ENCODE peak calls at places on chromosome X, in four cellular contexts. One of them, this sample, is unnamed.

GRCh38 chrX:153608821-153609220 is 9.9 kb upstream of the CCNQ start:
- DNase-seq in coronary artery: no peak
- DNase-seq in fibroblast of lung: peak; percentile 11
- DNase-seq in caudate nucleus: no peak
- DNase-seq in this sample: no peak

GRCh38 chrX:112867570-112867969 is 26.9 kb upstream of the AMOT start:
- DNase-seq in coronary artery: no peak
- DNase-seq in fibroblast of lung: no peak
- DNase-seq in caudate nucleus: no peak
- DNase-seq in this sample: no peak

GRCh38 chrX:69077895-69078455 is 87.3 kb downstream of the PJA1 start:
- DNase-seq in coronary artery: no peak
- DNase-seq in fibroblast of lung: no peak
- DNase-seq in caudate nucleus: no peak
- DNase-seq in this sample: no peak

GRCh38 chrX:53795583-53795982 is 109.1 kb upstream of the HUWE1 start:
- DNase-seq in coronary artery: no peak
- DNase-seq in fibroblast of lung: peak; percentile 1
- DNase-seq in caudate nucleus: no peak
- DNase-seq in this sample: no peak

GRCh38 chrX:2691543-2692220 is 587 bp downstream of the CD99 start:
- DNase-seq in coronary artery: no peak
- DNase-seq in fibroblast of lung: peak; percentile 47
- DNase-seq in caudate nucleus: no peak
- DNase-seq in this sample: no peak

GRCh38 chrX:53305996-53306937 is 24.9 kb upstream of the IQSEC2 start:
- DNase-seq in coronary artery: no peak
- DNase-seq in fibroblast of lung: no peak
- DNase-seq in caudate nucleus: no peak
- DNase-seq in this sample: no peak

GRCh38 chrX:130103605-130104004 is 6.7 kb downstream of the ELF4 start:
- DNase-seq in coronary artery: no peak
- DNase-seq in fibroblast of lung: no peak
- DNase-seq in caudate nucleus: no peak
- DNase-seq in this sample: no peak

GRCh38 chrX:14926471-14926870 is 53.2 kb downstream of the MOSPD2 start:
- DNase-seq in coronary artery: no peak
- DNase-seq in fibroblast of lung: no peak
- DNase-seq in caudate nucleus: no peak
- DNase-seq in this sample: no peak

GRCh38 chrX:69613946-69614345 is 2.0 kb upstream of the EDA start:
- DNase-seq in coronary artery: no peak
- DNase-seq in fibroblast of lung: no peak
- DNase-seq in caudate nucleus: no peak
- DNase-seq in this sample: no peak

GRCh38 chrX:46327229-46328081 is 217.8 kb downstream of the ZNF674 start:
- DNase-seq in coronary artery: no peak
- DNase-seq in fibroblast of lung: peak; percentile 58
- DNase-seq in caudate nucleus: no peak
- DNase-seq in this sample: no peak

GRCh38 chrX:101450951-101451350 is 34.3 kb upstream of the ARMCX4 start:
- DNase-seq in coronary artery: no peak
- DNase-seq in fibroblast of lung: no peak
- DNase-seq in caudate nucleus: no peak
- DNase-seq in this sample: no peak

GRCh38 chrX:100743009-100743615 is 11.2 kb upstream of the SYTL4 start:
- DNase-seq in coronary artery: no peak
- DNase-seq in fibroblast of lung: peak; percentile 48
- DNase-seq in caudate nucleus: no peak
- DNase-seq in this sample: no peak

DNA sequence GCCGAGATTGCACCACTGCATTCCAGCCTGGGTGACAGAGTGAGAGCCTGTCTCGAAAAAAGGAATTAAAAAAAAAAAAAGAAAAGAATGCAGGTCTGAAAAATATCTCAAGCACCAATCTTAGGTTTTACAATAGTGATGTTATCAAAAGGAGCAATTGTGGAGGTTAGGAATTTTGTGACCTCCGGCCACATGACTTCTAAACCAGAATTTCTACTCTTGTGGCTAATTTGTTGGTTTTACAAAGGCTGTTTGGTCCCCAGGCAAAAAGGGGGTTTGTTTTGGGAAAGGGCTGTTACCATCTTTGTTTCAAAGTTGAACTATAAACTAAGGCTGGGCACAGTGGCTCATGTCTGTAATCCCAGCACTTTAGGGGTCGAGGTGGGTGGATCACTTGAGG is 15.4 kb upstream of the ZNF41 start:
- DNase-seq in coronary artery: no peak
- DNase-seq in fibroblast of lung: no peak
- DNase-seq in caudate nucleus: no peak
- DNase-seq in this sample: no peak
- H3K27ac ChIP-seq in coronary artery: no peak overlapping the region
- H3K27ac ChIP-seq in fibroblast of lung: no peak overlapping the region
- H3K27ac ChIP-seq in caudate nucleus: no peak overlapping the region
- H3K27ac ChIP-seq in this sample: no peak overlapping the region

GRCh38 chrX:24282381-24283121 is 31.3 kb downstream of the SUPT20HL2 start:
- DNase-seq in coronary artery: no peak
- DNase-seq in fibroblast of lung: peak; percentile 19
- DNase-seq in caudate nucleus: no peak
- DNase-seq in this sample: no peak
- H3K27ac ChIP-seq in coronary artery: no peak overlapping the region
- H3K27ac ChIP-seq in fibroblast of lung: no peak overlapping the region
- H3K27ac ChIP-seq in caudate nucleus: no peak overlapping the region
- H3K27ac ChIP-seq in this sample: no peak overlapping the region

GRCh38 chrX:39816871-39817731 is 280.7 kb downstream of the BCOR start:
- DNase-seq in coronary artery: no peak
- DNase-seq in fibroblast of lung: peak; percentile 49
- DNase-seq in caudate nucleus: peak; percentile 10
- DNase-seq in this sample: no peak

GRCh38 chrX:39818750-39819149 is 279.0 kb downstream of the BCOR start:
- DNase-seq in coronary artery: no peak
- DNase-seq in fibroblast of lung: no peak
- DNase-seq in caudate nucleus: no peak
- DNase-seq in this sample: no peak

GRCh38 chrX:39815621-39816020 is 282.1 kb downstream of the BCOR start:
- DNase-seq in coronary artery: no peak
- DNase-seq in fibroblast of lung: peak; percentile 24
- DNase-seq in caudate nucleus: no peak
- DNase-seq in this sample: no peak

GRCh38 chrX:39819921-39820849 is 277.6 kb downstream of the BCOR start:
- DNase-seq in coronary artery: no peak
- DNase-seq in fibroblast of lung: no peak
- DNase-seq in caudate nucleus: peak; percentile 4
- DNase-seq in this sample: no peak

DNA sequence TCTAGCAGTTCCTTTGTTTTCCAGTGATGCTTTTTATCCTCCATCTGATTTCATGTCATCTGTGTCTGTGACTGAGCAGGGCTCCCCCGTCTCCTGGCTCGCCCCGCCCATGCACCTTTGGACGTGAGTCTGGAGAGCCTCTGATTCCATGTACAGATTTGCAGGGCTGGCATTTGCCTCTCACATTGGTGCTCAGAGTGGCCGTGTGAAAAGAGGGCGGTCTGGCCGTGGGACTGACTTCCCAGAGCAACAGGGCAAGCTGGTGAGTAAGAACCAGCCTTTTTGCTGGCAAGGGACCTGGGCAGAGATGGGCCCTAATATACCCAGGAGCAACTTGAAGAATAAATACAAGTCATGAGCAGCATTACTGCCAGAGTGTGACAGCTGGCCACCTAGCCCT is 279.7 kb downstream of the BCOR start:
- DNase-seq in coronary artery: peak; percentile 78
- DNase-seq in fibroblast of lung: no peak
- DNase-seq in caudate nucleus: no peak
- DNase-seq in this sample: no peak
- H3K27ac ChIP-seq in coronary artery: peak overlapping the region; percentile 60
- H3K27ac ChIP-seq in fibroblast of lung: no peak overlapping the region
- H3K27ac ChIP-seq in caudate nucleus: no peak overlapping the region
- H3K27ac ChIP-seq in this sample: no peak overlapping the region

DNA sequence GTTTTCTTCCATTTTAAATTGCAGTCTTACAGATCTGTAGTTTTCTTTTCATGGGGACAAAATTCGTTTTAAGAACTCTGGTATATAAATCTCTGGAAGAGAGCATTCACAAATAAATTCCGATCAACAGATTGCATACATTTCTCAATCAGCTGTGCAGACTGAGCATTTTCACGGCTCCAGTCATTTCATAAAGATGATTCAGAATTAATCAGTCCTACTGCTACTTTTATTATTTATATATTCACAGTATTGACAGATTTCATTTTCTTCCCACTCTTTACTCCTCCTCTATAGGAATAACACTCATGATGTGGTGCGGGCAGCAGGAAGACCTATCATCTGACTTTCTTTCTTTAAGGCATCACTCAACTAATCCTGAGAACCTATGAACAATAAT is 535.0 kb upstream of the FTHL17 start:
- DNase-seq in coronary artery: no peak
- DNase-seq in fibroblast of lung: no peak
- DNase-seq in caudate nucleus: no peak
- DNase-seq in this sample: no peak
- H3K27ac ChIP-seq in coronary artery: no peak overlapping the region
- H3K27ac ChIP-seq in fibroblast of lung: no peak overlapping the region
- H3K27ac ChIP-seq in caudate nucleus: no peak overlapping the region
- H3K27ac ChIP-seq in this sample: no peak overlapping the region

DNA sequence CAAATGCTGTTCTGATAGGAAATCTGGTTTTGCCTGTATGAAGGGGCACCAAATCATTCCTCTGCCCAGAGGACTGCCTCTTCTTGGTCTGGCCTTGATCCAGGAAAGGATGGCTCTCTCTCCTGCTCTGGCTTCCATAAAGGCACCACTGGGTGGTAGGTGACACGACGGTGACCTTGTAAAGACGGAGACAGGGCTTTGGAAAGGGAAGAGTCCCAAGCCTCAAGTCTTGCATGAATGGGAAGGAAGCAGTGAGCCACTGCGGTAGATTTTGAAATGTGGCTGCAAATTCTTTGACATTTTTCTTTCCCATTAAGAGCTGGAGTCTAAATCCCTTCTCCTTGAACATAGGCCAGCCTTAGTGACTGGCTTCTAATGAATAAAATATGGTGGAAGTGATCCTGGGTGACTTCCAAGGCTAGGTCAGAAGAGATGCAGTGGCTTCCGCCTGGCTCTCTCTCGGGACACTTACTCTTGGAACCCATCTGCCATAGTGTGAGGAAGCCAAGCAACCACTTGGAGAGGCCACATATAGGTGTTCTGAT is 347.4 kb downstream of the BCOR start:
- DNase-seq in coronary artery: no peak
- DNase-seq in fibroblast of lung: no peak
- DNase-seq in caudate nucleus: no peak
- DNase-seq in this sample: no peak
- H3K27ac ChIP-seq in coronary artery: peak overlapping the region; percentile 64
- H3K27ac ChIP-seq in fibroblast of lung: no peak overlapping the region
- H3K27ac ChIP-seq in caudate nucleus: no peak overlapping the region
- H3K27ac ChIP-seq in this sample: no peak overlapping the region

GRCh38 chrX:13414006-13414647 is 94.3 kb upstream of the ATXN3L start:
- DNase-seq in coronary artery: no peak
- DNase-seq in fibroblast of lung: no peak
- DNase-seq in caudate nucleus: no peak
- DNase-seq in this sample: no peak

GRCh38 chrX:13415551-13415950 is 95.7 kb upstream of the ATXN3L start:
- DNase-seq in coronary artery: no peak
- DNase-seq in fibroblast of lung: no peak
- DNase-seq in caudate nucleus: no peak
- DNase-seq in this sample: no peak

GRCh38 chrX:13411496-13412207 is 91.8 kb upstream of the ATXN3L start:
- DNase-seq in coronary artery: no peak
- DNase-seq in fibroblast of lung: no peak
- DNase-seq in caudate nucleus: no peak
- DNase-seq in this sample: no peak

DNA sequence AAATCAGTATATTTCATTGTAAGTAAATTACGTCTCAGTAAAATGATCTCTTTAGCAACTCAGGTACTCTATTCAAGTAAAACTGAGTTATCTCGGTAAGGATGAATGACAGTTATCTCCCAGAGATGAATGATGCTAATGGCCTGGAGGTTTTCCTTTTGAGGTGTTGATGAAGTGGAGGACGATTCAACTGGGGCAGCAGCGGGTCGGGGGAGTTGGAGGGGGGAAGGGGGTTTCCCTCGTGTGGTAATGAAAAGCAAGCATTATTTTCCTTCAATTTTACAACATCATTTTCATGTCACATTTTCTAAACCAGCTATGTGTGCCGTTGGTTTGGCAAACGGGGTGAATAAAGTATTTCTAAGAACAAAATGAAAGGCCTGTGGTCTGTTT is 92.4 kb upstream of the ATXN3L start:
- DNase-seq in coronary artery: no peak
- DNase-seq in fibroblast of lung: no peak
- DNase-seq in caudate nucleus: no peak
- DNase-seq in this sample: no peak
- H3K27ac ChIP-seq in coronary artery: no peak overlapping the region
- H3K27ac ChIP-seq in fibroblast of lung: no peak overlapping the region
- H3K27ac ChIP-seq in caudate nucleus: no peak overlapping the region
- H3K27ac ChIP-seq in this sample: no peak overlapping the region

GRCh38 chrX:12080265-12080664 is 58.0 kb upstream of the FRMPD4 start:
- DNase-seq in coronary artery: no peak
- DNase-seq in fibroblast of lung: peak; percentile 23
- DNase-seq in caudate nucleus: no peak
- DNase-seq in this sample: no peak
- H3K27ac ChIP-seq in coronary artery: no peak overlapping the region
- H3K27ac ChIP-seq in fibroblast of lung: no peak overlapping the region
- H3K27ac ChIP-seq in caudate nucleus: no peak overlapping the region
- H3K27ac ChIP-seq in this sample: no peak overlapping the region

GRCh38 chrX:10175317-10175871 is 18.6 kb downstream of the CLCN4 start:
- DNase-seq in coronary artery: no peak
- DNase-seq in fibroblast of lung: peak; percentile 82
- DNase-seq in caudate nucleus: no peak
- DNase-seq in this sample: no peak

GRCh38 chrX:10174810-10175209 is 18.0 kb downstream of the CLCN4 start:
- DNase-seq in coronary artery: no peak
- DNase-seq in fibroblast of lung: peak; percentile 25
- DNase-seq in caudate nucleus: no peak
- DNase-seq in this sample: no peak

GRCh38 chrX:10174051-10174450 is 17.3 kb downstream of the CLCN4 start:
- DNase-seq in coronary artery: no peak
- DNase-seq in fibroblast of lung: no peak
- DNase-seq in caudate nucleus: no peak
- DNase-seq in this sample: no peak

GRCh38 chrX:10172867-10173266 is 16.1 kb downstream of the CLCN4 start:
- DNase-seq in coronary artery: no peak
- DNase-seq in fibroblast of lung: peak; percentile 15
- DNase-seq in caudate nucleus: no peak
- DNase-seq in this sample: no peak

GRCh38 chrX:10173331-10173900 is 16.6 kb downstream of the CLCN4 start:
- DNase-seq in coronary artery: no peak
- DNase-seq in fibroblast of lung: peak; percentile 95
- DNase-seq in caudate nucleus: peak; percentile 29
- DNase-seq in this sample: no peak
- H3K27ac ChIP-seq in coronary artery: peak overlapping the region; percentile 2
- H3K27ac ChIP-seq in fibroblast of lung: no peak overlapping the region
- H3K27ac ChIP-seq in caudate nucleus: peak overlapping the region; percentile 65
- H3K27ac ChIP-seq in this sample: peak overlapping the region; percentile 4

GRCh38 chrX:12446342-12447075 is 308.2 kb downstream of the FRMPD4 start:
- DNase-seq in coronary artery: no peak
- DNase-seq in fibroblast of lung: peak; percentile 48
- DNase-seq in caudate nucleus: no peak
- DNase-seq in this sample: no peak
- H3K27ac ChIP-seq in coronary artery: no peak overlapping the region
- H3K27ac ChIP-seq in fibroblast of lung: peak overlapping the region; percentile 57
- H3K27ac ChIP-seq in caudate nucleus: no peak overlapping the region
- H3K27ac ChIP-seq in this sample: no peak overlapping the region

GRCh38 chrX:65720580-65720979 is 53.1 kb downstream of the MSN start:
- DNase-seq in coronary artery: no peak
- DNase-seq in fibroblast of lung: no peak
- DNase-seq in caudate nucleus: no peak
- DNase-seq in this sample: no peak
- H3K27ac ChIP-seq in coronary artery: no peak overlapping the region
- H3K27ac ChIP-seq in fibroblast of lung: no peak overlapping the region
- H3K27ac ChIP-seq in caudate nucleus: no peak overlapping the region
- H3K27ac ChIP-seq in this sample: no peak overlapping the region

This sample was measured in esophagus squamous epithelium.